ENCODE peak calls at places on chromosome 22, in six cellular contexts. One of them, this sample, is unnamed.
A peak's percentile ranks its signal among the peaks of the same experiment; 100 is the strongest.

GRCh38 chr22:35915477-35916013 is 113.1 kb downstream of the RBFOX2 start:
- DNase-seq in EH: peak; percentile 48
- DNase-seq in mesenchymal stem cell: peak; percentile 55
- DNase-seq in naive thymus-derived CD8-positive, alpha-beta T cell: no peak
- DNase-seq in upper lobe of right lung: no peak
- DNase-seq in NCI-H82: peak; percentile 94
- DNase-seq in this sample: peak; percentile 98

GRCh38 chr22:22086501-22087158 is 104.0 kb upstream of the TOP3B start:
- DNase-seq in EH: no peak
- DNase-seq in mesenchymal stem cell: peak; percentile 14
- DNase-seq in naive thymus-derived CD8-positive, alpha-beta T cell: no peak
- DNase-seq in upper lobe of right lung: no peak
- DNase-seq in NCI-H82: no peak
- DNase-seq in this sample: no peak

GRCh38 chr22:48704335-48704734 is 1123.3 kb downstream of the BRD1 start:
- DNase-seq in EH: no peak
- DNase-seq in mesenchymal stem cell: no peak
- DNase-seq in naive thymus-derived CD8-positive, alpha-beta T cell: no peak
- DNase-seq in upper lobe of right lung: peak; percentile 40
- DNase-seq in NCI-H82: no peak
- DNase-seq in this sample: no peak

GRCh38 chr22:20571531-20572007 is 64.2 kb downstream of the MED15 start:
- DNase-seq in EH: peak; percentile 35
- DNase-seq in mesenchymal stem cell: peak; percentile 38
- DNase-seq in naive thymus-derived CD8-positive, alpha-beta T cell: peak; percentile 38
- DNase-seq in upper lobe of right lung: no peak
- DNase-seq in NCI-H82: peak; percentile 46
- DNase-seq in this sample: peak; percentile 34

GRCh38 chr22:42001706-42002105 is 3.1 kb downstream of the WBP2NL start:
- DNase-seq in EH: no peak
- DNase-seq in mesenchymal stem cell: no peak
- DNase-seq in naive thymus-derived CD8-positive, alpha-beta T cell: no peak
- DNase-seq in upper lobe of right lung: peak; percentile 51
- DNase-seq in NCI-H82: peak; percentile 45
- DNase-seq in this sample: no peak

GRCh38 chr22:23833911-23834317 is 4.9 kb downstream of the DERL3 start:
- DNase-seq in EH: no peak
- DNase-seq in mesenchymal stem cell: no peak
- DNase-seq in naive thymus-derived CD8-positive, alpha-beta T cell: no peak
- DNase-seq in upper lobe of right lung: peak; percentile 37
- DNase-seq in NCI-H82: no peak
- DNase-seq in this sample: no peak

GRCh38 chr22:32866953-32867352 is 65.4 kb downstream of the TIMP3 start:
- DNase-seq in EH: no peak
- DNase-seq in mesenchymal stem cell: peak; percentile 4
- DNase-seq in naive thymus-derived CD8-positive, alpha-beta T cell: no peak
- DNase-seq in upper lobe of right lung: no peak
- DNase-seq in NCI-H82: no peak
- DNase-seq in this sample: no peak

GRCh38 chr22:44108806-44109385 is 71.8 kb upstream of the PARVG start:
- DNase-seq in EH: no peak
- DNase-seq in mesenchymal stem cell: no peak
- DNase-seq in naive thymus-derived CD8-positive, alpha-beta T cell: no peak
- DNase-seq in upper lobe of right lung: peak; percentile 28
- DNase-seq in NCI-H82: peak; percentile 2
- DNase-seq in this sample: no peak

GRCh38 chr22:24146190-24146616 is 35.1 kb upstream of the SUSD2 start:
- DNase-seq in EH: peak; percentile 87
- DNase-seq in mesenchymal stem cell: peak; percentile 96
- DNase-seq in naive thymus-derived CD8-positive, alpha-beta T cell: peak; percentile 10
- DNase-seq in upper lobe of right lung: peak; percentile 92
- DNase-seq in NCI-H82: peak; percentile 31
- DNase-seq in this sample: no peak

GRCh38 chr22:41435560-41435959 is 11.0 kb downstream of the TOB2 start:
- DNase-seq in EH: no peak
- DNase-seq in mesenchymal stem cell: no peak
- DNase-seq in naive thymus-derived CD8-positive, alpha-beta T cell: no peak
- DNase-seq in upper lobe of right lung: no peak
- DNase-seq in NCI-H82: no peak
- DNase-seq in this sample: no peak

GRCh38 chr22:45296628-45297297 is 12.0 kb downstream of the UPK3A start:
- DNase-seq in EH: no peak
- DNase-seq in mesenchymal stem cell: no peak
- DNase-seq in naive thymus-derived CD8-positive, alpha-beta T cell: peak; percentile 17
- DNase-seq in upper lobe of right lung: no peak
- DNase-seq in NCI-H82: no peak
- DNase-seq in this sample: no peak

GRCh38 chr22:42962295-42963230 is 52.4 kb downstream of the PACSIN2 start:
- DNase-seq in EH: peak; percentile 37
- DNase-seq in mesenchymal stem cell: peak; percentile 67
- DNase-seq in naive thymus-derived CD8-positive, alpha-beta T cell: no peak
- DNase-seq in upper lobe of right lung: peak; percentile 88
- DNase-seq in NCI-H82: no peak
- DNase-seq in this sample: no peak

GRCh38 chr22:37742374-37743092 is 45.7 kb downstream of the TRIOBP start:
- DNase-seq in EH: peak; percentile 89
- DNase-seq in mesenchymal stem cell: peak; percentile 94
- DNase-seq in naive thymus-derived CD8-positive, alpha-beta T cell: no peak
- DNase-seq in upper lobe of right lung: no peak
- DNase-seq in NCI-H82: no peak
- DNase-seq in this sample: no peak

GRCh38 chr22:35446365-35446764 is 46.4 kb downstream of the MCM5 start:
- DNase-seq in EH: peak; percentile 86
- DNase-seq in mesenchymal stem cell: peak; percentile 95
- DNase-seq in naive thymus-derived CD8-positive, alpha-beta T cell: no peak
- DNase-seq in upper lobe of right lung: no peak
- DNase-seq in NCI-H82: no peak
- DNase-seq in this sample: no peak

GRCh38 chr22:39785232-39785631 is 108.3 kb downstream of the ENTHD1 start:
- DNase-seq in EH: no peak
- DNase-seq in mesenchymal stem cell: no peak
- DNase-seq in naive thymus-derived CD8-positive, alpha-beta T cell: no peak
- DNase-seq in upper lobe of right lung: no peak
- DNase-seq in NCI-H82: no peak
- DNase-seq in this sample: no peak

GRCh38 chr22:19396561-19396933 is 35.0 kb downstream of the HIRA start:
- DNase-seq in EH: no peak
- DNase-seq in mesenchymal stem cell: no peak
- DNase-seq in naive thymus-derived CD8-positive, alpha-beta T cell: no peak
- DNase-seq in upper lobe of right lung: no peak
- DNase-seq in NCI-H82: no peak
- DNase-seq in this sample: no peak

GRCh38 chr22:46057762-46058420 is 80.9 kb upstream of the WNT7B start:
- DNase-seq in EH: peak; percentile 85
- DNase-seq in mesenchymal stem cell: no peak
- DNase-seq in naive thymus-derived CD8-positive, alpha-beta T cell: no peak
- DNase-seq in upper lobe of right lung: peak; percentile 71
- DNase-seq in NCI-H82: no peak
- DNase-seq in this sample: peak; percentile 68

GRCh38 chr22:29201722-29202230 is 3.9 kb upstream of the EMID1 start:
- DNase-seq in EH: no peak
- DNase-seq in mesenchymal stem cell: no peak
- DNase-seq in naive thymus-derived CD8-positive, alpha-beta T cell: no peak
- DNase-seq in upper lobe of right lung: no peak
- DNase-seq in NCI-H82: no peak
- DNase-seq in this sample: no peak

GRCh38 chr22:30314918-30315317 is 11.8 kb downstream of the TBC1D10A start:
- DNase-seq in EH: peak; percentile 34
- DNase-seq in mesenchymal stem cell: peak; percentile 68
- DNase-seq in naive thymus-derived CD8-positive, alpha-beta T cell: peak; percentile 56
- DNase-seq in upper lobe of right lung: no peak
- DNase-seq in NCI-H82: no peak
- DNase-seq in this sample: no peak

GRCh38 chr22:27996529-27996925 is 77.5 kb upstream of the PITPNB start:
- DNase-seq in EH: no peak
- DNase-seq in mesenchymal stem cell: no peak
- DNase-seq in naive thymus-derived CD8-positive, alpha-beta T cell: no peak
- DNase-seq in upper lobe of right lung: peak; percentile 35
- DNase-seq in NCI-H82: no peak
- DNase-seq in this sample: no peak

GRCh38 chr22:22851969-22852368 is 35.6 kb upstream of the IGLL5 start:
- DNase-seq in EH: no peak
- DNase-seq in mesenchymal stem cell: no peak
- DNase-seq in naive thymus-derived CD8-positive, alpha-beta T cell: no peak
- DNase-seq in upper lobe of right lung: no peak
- DNase-seq in NCI-H82: no peak
- DNase-seq in this sample: no peak

GRCh38 chr22:46366801-46367706 is 31.5 kb downstream of the TRMU start:
- DNase-seq in EH: no peak
- DNase-seq in mesenchymal stem cell: no peak
- DNase-seq in naive thymus-derived CD8-positive, alpha-beta T cell: no peak
- DNase-seq in upper lobe of right lung: no peak
- DNase-seq in NCI-H82: no peak
- DNase-seq in this sample: no peak

GRCh38 chr22:46007848-46008261 is 30.9 kb upstream of the WNT7B start:
- DNase-seq in EH: peak; percentile 97
- DNase-seq in mesenchymal stem cell: peak; percentile 33
- DNase-seq in naive thymus-derived CD8-positive, alpha-beta T cell: no peak
- DNase-seq in upper lobe of right lung: peak; percentile 80
- DNase-seq in NCI-H82: no peak
- DNase-seq in this sample: no peak

GRCh38 chr22:23750744-23751440 is at the start of gene ZNF70:
- DNase-seq in EH: peak; percentile 83
- DNase-seq in mesenchymal stem cell: peak; percentile 75
- DNase-seq in naive thymus-derived CD8-positive, alpha-beta T cell: peak; percentile 82
- DNase-seq in upper lobe of right lung: peak; percentile 96
- DNase-seq in NCI-H82: peak; percentile 90
- DNase-seq in this sample: peak; percentile 65

GRCh38 chr22:33188316-33188715 is 130.1 kb upstream of the SYN3 start:
- DNase-seq in EH: no peak
- DNase-seq in mesenchymal stem cell: no peak
- DNase-seq in naive thymus-derived CD8-positive, alpha-beta T cell: no peak
- DNase-seq in upper lobe of right lung: no peak
- DNase-seq in NCI-H82: no peak
- DNase-seq in this sample: no peak

GRCh38 chr22:24834845-24835570 is 29.0 kb downstream of the SGSM1 start:
- DNase-seq in EH: no peak
- DNase-seq in mesenchymal stem cell: peak; percentile 14
- DNase-seq in naive thymus-derived CD8-positive, alpha-beta T cell: no peak
- DNase-seq in upper lobe of right lung: no peak
- DNase-seq in NCI-H82: peak; percentile 37
- DNase-seq in this sample: peak; percentile 34

GRCh38 chr22:49853981-49854791 is 542 bp downstream of the ZBED4 start:
- DNase-seq in EH: peak; percentile 40
- DNase-seq in mesenchymal stem cell: peak; percentile 53
- DNase-seq in naive thymus-derived CD8-positive, alpha-beta T cell: peak; percentile 16
- DNase-seq in upper lobe of right lung: peak; percentile 78
- DNase-seq in NCI-H82: peak; percentile 37
- DNase-seq in this sample: no peak

GRCh38 chr22:40029189-40029890 is 34.6 kb downstream of the FAM83F start:
- DNase-seq in EH: no peak
- DNase-seq in mesenchymal stem cell: no peak
- DNase-seq in naive thymus-derived CD8-positive, alpha-beta T cell: no peak
- DNase-seq in upper lobe of right lung: peak; percentile 50
- DNase-seq in NCI-H82: no peak
- DNase-seq in this sample: no peak

GRCh38 chr22:44312766-44313165 is at the start of gene SHISAL1:
- DNase-seq in EH: peak; percentile 43
- DNase-seq in mesenchymal stem cell: peak; percentile 53
- DNase-seq in naive thymus-derived CD8-positive, alpha-beta T cell: no peak
- DNase-seq in upper lobe of right lung: no peak
- DNase-seq in NCI-H82: no peak
- DNase-seq in this sample: no peak

GRCh38 chr22:35587447-35587870 is 29.7 kb downstream of the MB start:
- DNase-seq in EH: peak; percentile 57
- DNase-seq in mesenchymal stem cell: no peak
- DNase-seq in naive thymus-derived CD8-positive, alpha-beta T cell: no peak
- DNase-seq in upper lobe of right lung: peak; percentile 89
- DNase-seq in NCI-H82: no peak
- DNase-seq in this sample: no peak

GRCh38 chr22:49886346-49887073 is 31.7 kb downstream of the ALG12 start:
- DNase-seq in EH: no peak
- DNase-seq in mesenchymal stem cell: no peak
- DNase-seq in naive thymus-derived CD8-positive, alpha-beta T cell: no peak
- DNase-seq in upper lobe of right lung: peak; percentile 35
- DNase-seq in NCI-H82: no peak
- DNase-seq in this sample: no peak